ENCODE peak calls at places on chromosomes 1 and 21, in ten cellular contexts. K is GM06990, J is fibroblast of pulmonary artery, P is AG04450, Q is AG09319, V is WTC11, T is left ventricle myocardium inferior, D is fibroblast of mammary gland, G is adrenal gland, R is HFFc6. N is an unnamed sample.

GRCh38 chr1:156889802-156890585 is 3.5 kb upstream of the PEAR1 start:
- DNase-seq in K (no peak), J (peak), P (peak), Q (peak), V (peak), T (peak), D (peak), G (peak), R (peak), N (peak)

GRCh38 chr1:196309386-196309785 is 298.9 kb downstream of the KCNT2 start:
- DNase-seq in K (no peak), J (peak), P (peak), Q (peak), V (no peak), T (no peak), D (peak), G (no peak), R (peak), N (no peak)

GRCh38 chr1:27473755-27474154 is 16.2 kb downstream of the WASF2 start:
- DNase-seq in K (no peak), J (no peak), P (no peak), Q (no peak), V (no peak), T (no peak), D (no peak), G (no peak), R (no peak), N (no peak)

GRCh38 chr1:17653728-17654351 is 101.3 kb upstream of the ACTL8 start:
- DNase-seq in K (no peak), J (peak), P (peak), Q (no peak), V (peak), T (no peak), D (peak), G (peak), R (peak), N (peak)

GRCh38 chr1:234214129-234214910 is 158.9 kb upstream of the COA6 start:
- DNase-seq in K (peak), J (no peak), P (no peak), Q (no peak), V (peak), T (no peak), D (no peak), G (no peak), R (no peak), N (peak)

GRCh38 chr21:41762236-41762635 is 4.6 kb downstream of the RIPK4 start:
- DNase-seq in K (no peak), J (no peak), P (no peak), Q (no peak), V (peak), T (no peak), D (no peak), G (no peak), R (no peak), N (no peak)

GRCh38 chr1:212261361-212261929 is 23.8 kb upstream of the PPP2R5A start:
- DNase-seq in K (no peak), J (no peak), P (no peak), Q (no peak), V (no peak), T (no peak), D (no peak), G (no peak), R (no peak), N (no peak)

GRCh38 chr1:77370161-77370560 is 88.3 kb downstream of the AK5 start:
- DNase-seq in K (no peak), J (no peak), P (no peak), Q (no peak), V (no peak), T (no peak), D (no peak), G (no peak), R (peak), N (no peak)

GRCh38 chr1:53644909-53645689 is 93.9 kb downstream of the GLIS1 start:
- DNase-seq in K (no peak), J (no peak), P (no peak), Q (no peak), V (no peak), T (no peak), D (no peak), G (no peak), R (no peak), N (no peak)

GRCh38 chr1:171486048-171486519 is 754 bp downstream of the PRRC2C start:
- DNase-seq in K (no peak), J (peak), P (peak), Q (peak), V (no peak), T (no peak), D (peak), G (no peak), R (peak), N (peak)

GRCh38 chr1:198153103-198153502 is 3.7 kb upstream of the NEK7 start:
- DNase-seq in K (no peak), J (peak), P (no peak), Q (no peak), V (no peak), T (no peak), D (peak), G (no peak), R (peak), N (no peak)

GRCh38 chr1:169044296-169044695 is 62.2 kb upstream of the ATP1B1 start:
- DNase-seq in K (no peak), J (no peak), P (no peak), Q (no peak), V (no peak), T (no peak), D (no peak), G (peak), R (no peak), N (peak)

GRCh38 chr21:36175771-36176565 is 19.3 kb downstream of the DOP1B start:
- DNase-seq in K (no peak), J (no peak), P (no peak), Q (no peak), V (no peak), T (no peak), D (no peak), G (no peak), R (no peak), N (no peak)

GRCh38 chr1:9536301-9536700 is 3.0 kb upstream of the SLC25A33 start:
- DNase-seq in K (no peak), J (no peak), P (no peak), Q (no peak), V (no peak), T (no peak), D (no peak), G (no peak), R (no peak), N (no peak)

GRCh38 chr1:87089823-87090222 is 175.4 kb downstream of the HS2ST1 start:
- DNase-seq in K (no peak), J (no peak), P (no peak), Q (no peak), V (no peak), T (no peak), D (no peak), G (no peak), R (no peak), N (no peak)

GRCh38 chr1:87086120-87086519 is 171.7 kb downstream of the HS2ST1 start:
- DNase-seq in K (no peak), J (no peak), P (no peak), Q (no peak), V (no peak), T (no peak), D (no peak), G (no peak), R (no peak), N (no peak)

GRCh38 chr1:87089070-87089736 is 174.8 kb downstream of the HS2ST1 start:
- DNase-seq in K (no peak), J (no peak), P (no peak), Q (no peak), V (no peak), T (no peak), D (no peak), G (no peak), R (no peak), N (no peak)

DNA sequence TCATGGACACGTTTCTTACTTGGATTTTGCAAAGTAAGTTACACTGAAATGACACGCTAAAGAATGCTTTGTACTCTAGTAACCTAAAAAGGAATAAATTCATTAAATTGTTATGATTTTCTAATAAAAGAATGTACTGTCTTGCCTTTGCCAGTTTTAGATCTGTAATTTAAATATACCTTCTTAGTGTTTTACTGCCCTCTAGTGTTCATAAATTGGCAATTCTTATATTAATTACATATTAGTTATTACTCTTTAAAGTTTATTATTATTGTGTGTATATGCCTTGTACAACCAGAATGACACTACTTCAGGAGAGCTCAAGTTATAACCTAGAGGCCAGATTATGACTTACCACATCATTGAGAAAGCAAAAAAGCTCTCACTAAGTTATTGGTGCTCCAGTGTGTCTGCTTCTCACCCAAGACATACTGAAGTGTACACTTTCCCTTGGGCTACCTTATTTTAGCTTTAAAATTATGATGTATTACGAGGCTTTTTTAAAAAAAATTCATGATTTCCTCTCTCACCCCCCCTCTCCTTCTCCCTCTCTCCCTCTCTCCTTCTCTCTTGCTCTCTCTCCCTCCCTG is 169.9 kb downstream of the HS2ST1 start:
- DNase-seq in K (no peak), J (peak), P (no peak), Q (no peak), V (no peak), T (no peak), D (peak), G (no peak), R (peak), N (peak)
- TF ChIP-seq CTCF in K (no peak), J (peak), P (peak), Q (peak), V (peak), T (peak), D (peak), G (peak), R (peak), N (peak)

DNA sequence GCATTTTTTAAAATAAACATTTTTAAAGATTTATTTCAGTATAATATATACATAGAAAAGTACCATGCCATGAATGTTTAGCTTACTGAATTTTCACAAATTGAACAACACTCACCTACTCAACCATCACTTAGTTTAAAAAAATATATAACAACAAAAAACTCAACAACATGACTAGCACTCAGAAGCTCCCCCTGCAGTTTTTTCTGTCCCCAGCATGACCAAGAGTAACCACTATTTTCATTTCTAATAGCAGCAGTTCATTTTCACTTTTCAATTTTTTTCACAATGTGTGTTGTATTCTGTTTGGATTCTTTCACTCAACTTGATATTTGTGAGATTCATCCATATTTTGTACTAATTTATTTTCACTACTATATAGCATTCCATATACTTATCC is 162.3 kb upstream of the POGK start:
- DNase-seq in K (no peak), J (no peak), P (no peak), Q (no peak), V (no peak), T (no peak), D (no peak), G (no peak), R (no peak), N (no peak)
- TF ChIP-seq CTCF in K (peak), J (no peak), P (no peak), Q (no peak), V (no peak), T (no peak), D (no peak), G (no peak), R (no peak), N (no peak)

GRCh38 chr1:232627645-232628334 is 2.1 kb downstream of the SIPA1L2 start:
- DNase-seq in K (peak), J (peak), P (no peak), Q (no peak), V (no peak), T (no peak), D (peak), G (no peak), R (no peak), N (no peak)
- TF ChIP-seq CTCF in K (peak), J (peak), P (peak), Q (peak), V (no peak), T (peak), D (peak), G (no peak), R (peak), N (no peak)

GRCh38 chr1:218345673-218346390 is 696 bp downstream of the TGFB2 start:
- DNase-seq in K (peak), J (peak), P (no peak), Q (no peak), V (peak), T (peak), D (peak), G (peak), R (peak), N (peak)
- TF ChIP-seq CTCF in K (no peak), J (no peak), P (no peak), Q (no peak), V (no peak), T (no peak), D (no peak), G (no peak), R (no peak), N (no peak)

GRCh38 chr21:22827422-22827821 is 1829.2 kb downstream of the NCAM2 start:
- DNase-seq in K (no peak), J (no peak), P (no peak), Q (no peak), V (no peak), T (no peak), D (no peak), G (no peak), R (no peak), N (no peak)
- TF ChIP-seq CTCF in K (no peak), J (no peak), P (no peak), Q (no peak), V (no peak), T (no peak), D (no peak), G (no peak), R (no peak), N (no peak)

GRCh38 chr1:31041529-31041928 is 24.0 kb downstream of the PUM1 start:
- DNase-seq in K (no peak), J (no peak), P (no peak), Q (no peak), V (no peak), T (no peak), D (no peak), G (no peak), R (no peak), N (no peak)
- TF ChIP-seq CTCF in K (no peak), J (no peak), P (no peak), Q (no peak), V (no peak), T (no peak), D (no peak), G (no peak), R (no peak), N (no peak)